ENCODE peak calls at places on chromosome 2, in five cellular contexts. W is cardiac fibroblast, T is left ventricle myocardium inferior, V is GM10248, L is epithelial cell of esophagus. O is an unnamed sample.

GRCh38 chr2:80154231-80154915 is 150.2 kb downstream of the LRRTM1 start:
- DNase-seq in L (no peak), W (no peak), V (no peak), T (no peak), O (no peak)

GRCh38 chr2:144183744-144184143 is 336.2 kb downstream of the ZEB2 start:
- DNase-seq in T (no peak), V (peak), L (no peak), W (peak), O (no peak)

GRCh38 chr2:161370981-161371380 is 45.1 kb upstream of the TBR1 start:
- DNase-seq in T (no peak), L (no peak), W (no peak), V (no peak), O (no peak)

GRCh38 chr2:96470636-96471035 is 34.5 kb downstream of the NEURL3 start:
- DNase-seq in T (peak), V (peak), L (no peak), W (peak), O (peak)

GRCh38 chr2:196256585-196256984 is 85.2 kb upstream of the STK17B start:
- DNase-seq in L (no peak), W (no peak), T (no peak), V (no peak), O (no peak)

GRCh38 chr2:197306691-197307030 is 3.9 kb downstream of the ANKRD44 start:
- DNase-seq in V (no peak), W (no peak), T (peak), L (peak), O (peak)

GRCh38 chr2:84459944-84460429 is 907 bp upstream of the SUCLG1 start:
- DNase-seq in W (no peak), T (no peak), L (peak), V (no peak), O (no peak)

GRCh38 chr2:99154643-99155536 is at the start of the genes LIPT1 and TSGA10:
- DNase-seq in W (peak), L (peak), T (peak), V (peak), O (peak)

GRCh38 chr2:53018830-53019425 is 748.7 kb upstream of the CHAC2 start:
- DNase-seq in L (no peak), W (peak), T (no peak), V (no peak), O (no peak)

GRCh38 chr2:128424406-128424805 is 105.7 kb upstream of the HS6ST1 start:
- DNase-seq in V (no peak), W (no peak), L (no peak), T (no peak), O (no peak)

GRCh38 chr2:25521665-25522387 is 151.6 kb downstream of the DTNB start:
- DNase-seq in V (peak), T (no peak), W (peak), L (peak), O (no peak)

GRCh38 chr2:237968048-237968862 is 1.4 kb downstream of the UBE2F start:
- DNase-seq in V (peak), L (peak), T (no peak), W (peak), O (peak)

GRCh38 chr2:103959174-103960125 is 894.5 kb upstream of the POU3F3 start:
- DNase-seq in L (peak), W (peak), V (peak), T (no peak), O (peak)

GRCh38 chr2:27152102-27152795 is 3.4 kb downstream of the TCF23 start:
- DNase-seq in L (no peak), V (no peak), W (no peak), T (no peak), O (no peak)

GRCh38 chr2:98870516-98871158 is 65.4 kb downstream of the CRACDL start:
- DNase-seq in W (no peak), V (no peak), T (no peak), L (no peak), O (peak)

GRCh38 chr2:241136191-241136590 is 13.1 kb downstream of the PASK start:
- DNase-seq in W (no peak), V (no peak), L (no peak), T (no peak), O (no peak)

GRCh38 chr2:240624011-240624949 is 1.0 kb upstream of the GPR35 start:
- DNase-seq in L (no peak), V (no peak), W (no peak), T (peak), O (no peak)

GRCh38 chr2:123077101-123077500 is 948.0 kb upstream of the CNTNAP5 start:
- DNase-seq in T (no peak), L (no peak), V (no peak), W (no peak), O (no peak)

GRCh38 chr2:150474326-150475074 is 13.0 kb downstream of the RND3 start:
- DNase-seq in V (no peak), W (peak), T (no peak), L (no peak), O (no peak)

GRCh38 chr2:36338827-36339145 is 16.8 kb upstream of the CRIM1 start:
- DNase-seq in L (peak), V (no peak), W (peak), T (no peak), O (no peak)

GRCh38 chr2:188319845-188320244 is 28.2 kb downstream of the GULP1 start:
- DNase-seq in T (no peak), W (peak), L (peak), V (no peak), O (no peak)

GRCh38 chr2:9692392-9693137 is 61.8 kb upstream of the YWHAQ start:
- DNase-seq in W (peak), V (no peak), L (peak), T (peak), O (no peak)

GRCh38 chr2:230932556-230933511 is 7.8 kb upstream of the GPR55 start:
- DNase-seq in V (no peak), W (peak), L (peak), T (peak), O (no peak)

GRCh38 chr2:45578056-45578843 is 32.8 kb downstream of the SRBD1 start:
- DNase-seq in L (peak), W (peak), T (no peak), V (peak), O (no peak)

GRCh38 chr2:40431600-40431955 is 20.3 kb downstream of the SLC8A1 start:
- DNase-seq in W (peak), V (no peak), T (peak), L (peak), O (no peak)

GRCh38 chr2:5609191-5609590 is 83.0 kb upstream of the SOX11 start:
- DNase-seq in L (no peak), V (no peak), W (no peak), T (no peak), O (no peak)

GRCh38 chr2:238921681-238922319 is 73.9 kb downstream of the TWIST2 start:
- DNase-seq in W (no peak), L (no peak), T (no peak), V (no peak), O (no peak)

GRCh38 chr2:96923810-96924774 is 54.2 kb upstream of the SEMA4C start:
- DNase-seq in W (no peak), L (no peak), V (no peak), T (no peak), O (peak)

GRCh38 chr2:37625156-37625555 is 46.3 kb downstream of the CDC42EP3 start:
- DNase-seq in L (peak), T (no peak), V (no peak), W (peak), O (no peak)

GRCh38 chr2:153479527-153479926 is 965 bp upstream of the RPRM start:
- DNase-seq in L (no peak), T (no peak), V (no peak), W (no peak), O (no peak)

GRCh38 chr2:127413782-127414743 is 4.2 kb upstream of the PROC start:
- DNase-seq in L (peak), W (peak), T (no peak), V (no peak), O (no peak)

GRCh38 chr2:10141736-10142639 is 19.4 kb downstream of the RRM2 start:
- DNase-seq in W (peak), L (peak), T (no peak), V (no peak), O (peak)

GRCh38 chr2:142008135-142008744 is 122.6 kb downstream of the LRP1B start:
- DNase-seq in T (no peak), L (no peak), V (no peak), W (no peak), O (no peak)

GRCh38 chr2:6827516-6828298 is 38.0 kb downstream of the CMPK2 start:
- DNase-seq in V (no peak), W (no peak), L (no peak), T (no peak), O (no peak)

GRCh38 chr2:160096414-160096813 is 34.0 kb upstream of the PLA2R1 start:
- DNase-seq in W (peak), L (peak), T (no peak), V (no peak), O (no peak)

DNA sequence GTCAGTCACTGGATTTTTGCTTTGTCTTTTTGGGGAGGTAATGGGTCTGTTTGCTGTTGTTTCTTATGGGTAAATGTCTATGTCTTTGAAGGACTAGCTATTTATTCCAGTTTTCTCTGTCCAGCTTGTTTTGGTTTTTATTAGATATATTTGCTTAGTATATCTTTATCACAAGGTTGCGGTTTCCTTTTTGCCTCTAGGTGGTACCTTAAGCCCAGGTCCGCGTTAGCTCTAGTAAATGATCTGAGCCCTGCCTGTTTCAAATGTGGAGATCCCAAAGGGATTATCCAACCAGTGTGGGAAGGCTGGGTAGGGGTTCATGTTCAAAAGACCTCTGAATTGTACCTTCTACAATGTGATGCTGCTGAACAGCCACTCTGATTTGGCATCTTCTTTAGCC is 114.5 kb downstream of the MYO3B start:
- DNase-seq in L (no peak), V (no peak), W (no peak), T (no peak), O (no peak)
- TF ChIP-seq CTCF in L (no peak), V (no peak), W (no peak), T (no peak), O (no peak)

GRCh38 chr2:147843421-147843863 is 1.4 kb upstream of the ACVR2A start:
- DNase-seq in V (no peak), T (no peak), L (no peak), W (no peak), O (no peak)

GRCh38 chr2:147845608-147846002 is 776 bp downstream of the ACVR2A start:
- DNase-seq in L (peak), V (no peak), W (peak), T (no peak), O (no peak)

GRCh38 chr2:147846382-147847081 is 1.7 kb downstream of the ACVR2A start:
- DNase-seq in L (peak), W (no peak), V (no peak), T (no peak), O (no peak)

GRCh38 chr2:147844691-147845607 is at the start of gene ACVR2A:
- DNase-seq in V (peak), W (peak), T (no peak), L (peak), O (peak)

GRCh38 chr2:147843864-147844690 is 752 bp upstream of the ACVR2A start:
- DNase-seq in T (peak), V (peak), W (peak), L (peak), O (peak)
- TF ChIP-seq CTCF in T (peak), V (no peak), W (peak), L (no peak), O (no peak)

GRCh38 chr2:218516614-218517013 is 51.5 kb downstream of the USP37 start:
- DNase-seq in T (no peak), L (peak), V (no peak), W (peak), O (no peak)
- TF ChIP-seq CTCF in T (peak), L (peak), V (no peak), W (peak), O (no peak)

GRCh38 chr2:132448331-132448730 is 31.7 kb downstream of the GPR39 start:
- DNase-seq in W (peak), V (no peak), T (peak), L (no peak), O (no peak)

GRCh38 chr2:132443106-132443505 is 26.5 kb downstream of the GPR39 start:
- DNase-seq in W (no peak), L (no peak), V (no peak), T (no peak), O (no peak)

GRCh38 chr2:132449868-132450267 is 33.3 kb downstream of the GPR39 start:
- DNase-seq in W (no peak), V (no peak), L (no peak), T (no peak), O (no peak)

GRCh38 chr2:132446460-132446859 is 29.9 kb downstream of the GPR39 start:
- DNase-seq in T (no peak), L (no peak), V (no peak), W (no peak), O (no peak)

GRCh38 chr2:132448771-132449170 is 32.2 kb downstream of the GPR39 start:
- DNase-seq in W (peak), L (peak), V (no peak), T (no peak), O (peak)
- TF ChIP-seq CTCF in W (peak), L (peak), V (no peak), T (peak), O (peak)

DNA sequence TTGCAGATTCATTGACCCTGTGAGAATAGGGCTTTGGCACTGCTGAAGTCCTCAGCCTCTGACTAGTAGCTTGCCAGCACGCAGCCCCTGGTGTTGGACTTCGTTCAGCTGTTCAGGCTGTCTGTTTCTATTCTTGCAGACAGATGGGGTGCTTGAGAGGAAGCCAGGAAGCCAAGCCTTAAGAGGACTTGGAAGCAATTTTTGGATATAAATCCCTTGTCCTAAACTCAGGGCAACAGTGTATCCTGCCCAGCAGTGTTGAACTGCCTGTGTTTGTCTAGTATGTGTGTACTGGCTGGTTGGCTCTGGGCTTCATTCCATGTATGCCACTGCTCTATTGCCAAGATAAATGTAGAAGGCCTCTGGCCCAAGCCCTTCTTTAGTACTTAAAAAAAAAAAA is 108.6 kb downstream of the COMMD1 start:
- DNase-seq in T (peak), W (peak), V (no peak), L (peak), O (peak)
- TF ChIP-seq CTCF in T (peak), W (peak), V (no peak), L (peak), O (no peak)

GRCh38 chr2:232689152-232689910 is 7.8 kb upstream of the GIGYF2 start:
- DNase-seq in T (peak), V (no peak), W (peak), L (no peak), O (peak)
- TF ChIP-seq CTCF in T (peak), V (no peak), W (no peak), L (no peak), O (no peak)

O was measured in thyroid gland.